ENCODE peak calls at places on chromosomes 5 and 9, in eight cellular contexts. S, L, X, E, Z, M, A and T are unnamed samples.

GRCh38 chr9:127769985-127770904 is 8.2 kb downstream of the SH2D3C start:
- DNase-seq in S (no peak), L (no peak), X (no peak), E (no peak), Z (peak), M (no peak), A (peak), T (no peak)

GRCh38 chr5:180873628-180874520 is 12.8 kb upstream of the ZFP62 start:
- DNase-seq in S (peak), L (no peak), X (no peak), E (no peak), Z (peak), M (no peak), A (no peak), T (no peak)

GRCh38 chr5:7261049-7261448 is 134.9 kb upstream of the ADCY2 start:
- DNase-seq in S (peak), L (peak), X (peak), E (peak), Z (peak), M (no peak), A (peak), T (peak)

GRCh38 chr5:5675511-5675910 is 253.0 kb downstream of the ICE1 start:
- DNase-seq in S (no peak), L (no peak), X (no peak), E (no peak), Z (no peak), M (no peak), A (no peak), T (no peak)

GRCh38 chr9:114938687-114939575 is 8.5 kb upstream of the TNFSF8 start:
- DNase-seq in S (no peak), L (no peak), X (no peak), E (peak), Z (no peak), M (no peak), A (no peak), T (no peak)

GRCh38 chr9:3521961-3522360 is 3.8 kb downstream of the RFX3 start:
- DNase-seq in S (no peak), L (no peak), X (no peak), E (no peak), Z (no peak), M (no peak), A (no peak), T (no peak)

GRCh38 chr5:106121972-106122605 is 1548.6 kb downstream of the EFNA5 start:
- DNase-seq in S (no peak), L (no peak), X (no peak), E (no peak), Z (peak), M (no peak), A (peak), T (peak)

GRCh38 chr5:92527311-92528078 is 1053.5 kb downstream of the NR2F1-AS1 start:
- DNase-seq in S (peak), L (no peak), X (no peak), E (peak), Z (no peak), M (no peak), A (no peak), T (no peak)

GRCh38 chr9:114035221-114035844 is 42.8 kb downstream of the AMBP start:
- DNase-seq in S (no peak), L (no peak), X (peak), E (no peak), Z (no peak), M (no peak), A (no peak), T (peak)

GRCh38 chr9:120443489-120443888 is 136.5 kb downstream of the CDK5RAP2 start:
- DNase-seq in S (peak), L (no peak), X (no peak), E (no peak), Z (no peak), M (no peak), A (no peak), T (no peak)

GRCh38 chr5:132772291-132773070 is 4.6 kb downstream of the SEPTIN8 start:
- DNase-seq in S (peak), L (no peak), X (no peak), E (no peak), Z (no peak), M (no peak), A (no peak), T (no peak)

GRCh38 chr5:89059274-89059673 is 176.3 kb upstream of the MEF2C start:
- DNase-seq in S (no peak), L (no peak), X (no peak), E (no peak), Z (no peak), M (no peak), A (no peak), T (no peak)

GRCh38 chr9:93595861-93596365 is 19.5 kb downstream of the PHF2 start:
- DNase-seq in S (no peak), L (no peak), X (no peak), E (no peak), Z (no peak), M (peak), A (no peak), T (peak)